ENCODE peak calls at places on chromosomes 12 and 14, in seven cellular contexts. C is HFF-Myc; I is PC-3; R is CD8-positive, alpha-beta T cell; U is mucosa of descending colon; K is esophagus muscularis mucosa; O is ovary. T is an unnamed sample.

GRCh38 chr12:24491968-24492367 is 456.9 kb downstream of the BCAT1 start:
- DNase-seq in C (no peak), I (no peak), R (no peak), U (no peak), K (no peak), O (no peak), T (no peak)

GRCh38 chr14:91780452-91780851 is 48.6 kb upstream of the CATSPERB start:
- DNase-seq in C (no peak), I (no peak), R (no peak), U (no peak), K (no peak), O (no peak), T (no peak)

GRCh38 chr14:94093418-94093817 is 12.3 kb downstream of the IFI27L1 start:
- DNase-seq in C (no peak), I (no peak), R (no peak), U (no peak), K (peak), O (no peak), T (no peak)

GRCh38 chr12:69150083-69150795 is 89.1 kb upstream of the CPSF6 start:
- DNase-seq in C (no peak), I (no peak), R (no peak), U (no peak), K (peak), O (no peak), T (no peak)

GRCh38 chr14:99072956-99073355 is 199.0 kb downstream of the BCL11B start:
- DNase-seq in C (no peak), I (no peak), R (no peak), U (no peak), K (peak), O (no peak), T (no peak)

GRCh38 chr12:122028601-122029560 is 7.2 kb downstream of the BCL7A start:
- DNase-seq in C (no peak), I (no peak), R (no peak), U (no peak), K (no peak), O (no peak), T (no peak)

GRCh38 chr12:14913381-14913781 is 25.0 kb downstream of the ERP27 start:
- DNase-seq in C (no peak), I (peak), R (no peak), U (peak), K (no peak), O (no peak), T (no peak)

GRCh38 chr12:116919706-116920485 is 9.1 kb downstream of the FBXW8 start:
- DNase-seq in C (no peak), I (peak), R (no peak), U (no peak), K (no peak), O (no peak), T (no peak)

GRCh38 chr12:118136559-118137003 is 657 bp downstream of the PEBP1 start:
- DNase-seq in C (no peak), I (peak), R (peak), U (peak), K (no peak), O (peak), T (no peak)

GRCh38 chr14:36069535-36069900 is 107.0 kb downstream of the PTCSC3 start:
- DNase-seq in C (no peak), I (peak), R (no peak), U (no peak), K (no peak), O (no peak), T (no peak)

GRCh38 chr12:57763881-57764661 is 2.8 kb downstream of the CYP27B1 start:
- DNase-seq in C (no peak), I (no peak), R (no peak), U (no peak), K (no peak), O (no peak), T (no peak)
- TF ChIP-seq CTCF in C (no peak), I (no peak), R (no peak), U (no peak), K (no peak), O (no peak), T (no peak)

DNA sequence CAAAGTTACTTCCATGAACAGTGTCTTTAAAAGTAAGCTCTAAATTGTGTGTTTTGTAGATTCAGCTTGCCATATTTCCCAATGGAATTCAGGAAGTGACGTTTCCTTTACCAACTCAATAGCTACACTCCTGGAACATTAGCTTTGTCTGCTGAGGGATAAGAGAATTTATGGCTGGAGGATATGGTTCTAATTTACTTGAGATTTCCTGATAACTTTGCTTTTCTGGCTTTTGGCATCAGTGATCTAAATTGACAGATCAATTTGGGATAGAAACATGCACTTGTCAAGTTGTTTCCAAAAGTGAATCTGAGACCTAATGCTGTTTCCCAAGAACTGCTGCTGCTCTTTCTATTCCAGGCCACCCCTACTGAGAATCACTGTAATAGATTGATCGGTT is 43.2 kb downstream of the MGAT4C start:
- DNase-seq in C (no peak), I (no peak), R (no peak), U (no peak), K (no peak), O (no peak), T (no peak)
- H3K4me3 ChIP-seq in C (no peak), I (no peak), R (no peak), U (no peak), K (no peak), O (no peak), T (no peak)

DNA sequence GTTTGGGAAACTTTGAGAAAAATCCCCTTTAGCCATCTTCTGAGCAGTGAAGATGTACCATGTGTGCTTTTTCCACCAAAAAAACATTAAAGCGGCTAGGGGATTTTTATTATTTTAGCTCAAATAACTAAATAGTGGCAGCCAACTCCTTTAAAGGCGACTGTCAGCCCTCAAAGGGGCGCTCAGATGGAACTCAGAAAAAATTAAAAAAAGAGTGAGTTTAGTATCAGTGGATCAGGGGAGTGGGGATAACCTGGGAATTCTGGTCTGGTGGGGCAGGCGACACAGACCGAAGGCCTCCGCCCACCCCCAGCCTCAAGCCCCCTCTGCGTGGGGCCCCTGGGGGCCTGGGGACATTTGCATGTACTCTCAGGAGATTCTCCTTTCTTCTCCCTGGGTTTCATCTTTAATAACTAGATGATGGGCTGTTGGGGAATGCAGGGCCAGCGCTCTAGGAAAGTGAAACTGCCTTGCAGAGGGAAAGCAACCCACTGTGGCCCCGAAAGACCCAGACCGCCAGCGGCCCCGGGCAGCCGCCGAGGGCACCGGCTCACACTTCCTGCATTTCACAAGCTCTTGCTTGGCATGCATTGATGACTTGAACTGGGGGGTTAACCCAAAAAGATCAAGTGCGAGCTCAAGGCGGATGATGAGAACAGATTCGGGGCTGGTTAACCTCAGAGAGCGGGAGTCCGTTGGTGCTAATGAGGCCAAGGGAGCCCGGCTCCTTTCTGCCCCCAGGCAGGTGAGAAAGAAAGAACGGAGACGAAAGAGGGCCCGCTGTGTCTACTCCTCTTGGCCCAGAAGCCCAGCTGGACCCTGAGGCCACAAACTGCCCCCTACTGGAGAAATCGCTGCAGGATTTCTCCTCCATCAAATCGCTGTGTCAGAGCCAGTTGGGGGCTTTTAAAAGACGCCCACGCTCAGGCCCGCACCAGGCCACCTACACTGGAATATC is 7.3 kb upstream of the BATF start:
- DNase-seq in C (no peak), I (no peak), R (peak), U (peak), K (peak), O (no peak), T (no peak)
- TF ChIP-seq CTCF in C (peak), I (peak), R (no peak), U (no peak), K (peak), O (no peak), T (no peak)

GRCh38 chr14:65071544-65071943 is 30.8 kb downstream of the MAX start:
- DNase-seq in C (no peak), I (no peak), R (no peak), U (no peak), K (no peak), O (no peak), T (no peak)

GRCh38 chr14:65070710-65071033 is 31.6 kb downstream of the MAX start:
- DNase-seq in C (no peak), I (peak), R (no peak), U (peak), K (no peak), O (no peak), T (no peak)

GRCh38 chr14:65072256-65072655 is 30.1 kb downstream of the MAX start:
- DNase-seq in C (no peak), I (no peak), R (no peak), U (no peak), K (no peak), O (no peak), T (no peak)

GRCh38 chr14:65072937-65073336 is 29.4 kb downstream of the MAX start:
- DNase-seq in C (no peak), I (no peak), R (no peak), U (no peak), K (no peak), O (no peak), T (no peak)

GRCh38 chr14:65069874-65070709 is 32.2 kb downstream of the MAX start:
- DNase-seq in C (no peak), I (peak), R (no peak), U (peak), K (no peak), O (no peak), T (no peak)
- H3K4me3 ChIP-seq in C (no peak), I (peak), R (no peak), U (no peak), K (no peak), O (no peak), T (no peak)

DNA sequence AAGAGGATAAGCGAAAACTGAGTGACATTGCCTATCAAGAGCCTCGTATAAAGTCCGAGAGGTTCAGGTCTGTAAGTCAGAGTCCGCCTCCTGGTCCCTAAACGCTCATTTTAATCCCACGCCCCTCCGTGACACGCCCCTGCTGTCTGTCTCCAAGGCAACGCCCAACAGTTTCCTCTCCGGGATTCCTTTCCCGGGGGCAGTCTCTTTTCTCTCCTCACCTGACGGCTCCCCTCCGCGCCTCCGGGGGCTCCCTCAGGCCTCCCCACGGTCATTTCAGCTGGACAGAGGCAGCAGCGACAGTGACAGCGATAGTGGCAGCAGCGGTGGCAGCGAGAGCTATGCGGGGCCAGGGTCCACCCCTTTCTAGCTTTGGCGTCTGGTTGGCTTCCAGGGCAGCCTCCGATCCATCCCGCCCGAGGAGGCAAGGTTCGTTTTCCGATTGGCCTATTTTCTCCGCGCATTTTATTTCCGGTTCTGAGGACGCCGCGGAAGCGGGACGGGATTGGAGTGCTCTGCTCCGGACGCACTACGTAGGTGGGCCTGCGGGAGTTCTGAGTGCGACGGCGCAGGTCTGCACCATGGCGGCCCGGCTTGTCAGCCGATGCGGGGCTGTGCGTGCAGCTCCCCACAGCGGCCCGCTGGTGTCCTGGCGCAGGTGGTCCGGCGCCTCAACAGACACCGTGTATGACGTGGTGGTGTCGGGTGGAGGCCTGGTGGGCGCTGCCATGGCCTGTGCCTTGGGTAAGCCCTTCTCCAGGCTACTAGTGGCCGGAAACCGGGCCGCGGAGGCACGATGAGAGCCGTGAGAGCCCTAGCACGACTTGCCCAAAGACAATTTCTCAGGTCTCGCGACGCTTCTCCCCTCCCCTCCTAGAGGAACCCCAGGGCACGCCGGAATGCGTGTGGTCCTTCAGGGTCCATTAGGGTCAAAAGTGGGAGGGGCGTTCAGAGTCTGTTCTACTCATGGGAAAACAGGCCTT is at the start of the genes COQ6 and FAM161B:
- DNase-seq in C (peak), I (peak), R (peak), U (peak), K (peak), O (peak), T (peak)
- TF ChIP-seq CTCF in C (no peak), I (no peak), R (no peak), U (no peak), K (no peak), O (peak), T (peak)

GRCh38 chr12:56154246-56154771 is 1.9 kb downstream of the MYL6B start:
- DNase-seq in C (no peak), I (no peak), R (no peak), U (no peak), K (no peak), O (no peak), T (no peak)
- H3K4me3 ChIP-seq in C (no peak), I (no peak), R (no peak), U (no peak), K (no peak), O (no peak), T (no peak)

DNA sequence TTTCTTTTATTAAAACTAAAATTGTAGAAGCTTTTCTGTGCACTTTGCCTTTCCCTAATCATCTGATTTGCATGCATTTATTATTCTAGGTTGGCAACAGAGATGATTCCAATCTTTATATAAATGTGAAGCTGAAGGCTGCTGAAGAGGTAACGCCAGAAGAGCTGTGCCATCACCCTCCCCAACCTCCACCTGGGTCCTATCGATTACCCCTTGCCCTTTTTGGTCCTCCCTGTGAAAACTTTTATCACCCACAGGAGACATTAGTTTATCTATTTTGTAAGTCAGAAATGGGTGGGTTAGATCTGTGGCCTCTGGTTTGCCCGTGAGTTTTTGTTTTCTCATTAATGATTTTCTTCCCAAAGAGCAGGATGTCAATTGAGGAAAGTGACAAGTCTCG is 22.8 kb downstream of the MTHFD1 start:
- DNase-seq in C (no peak), I (no peak), R (no peak), U (no peak), K (no peak), O (no peak), T (no peak)
- TF ChIP-seq CTCF in C (no peak), I (no peak), R (no peak), U (no peak), K (no peak), O (no peak), T (no peak)

GRCh38 chr14:82837611-82838140 is 1304.0 kb upstream of the SEL1L start:
- DNase-seq in C (no peak), I (no peak), R (no peak), U (no peak), K (no peak), O (no peak), T (no peak)
- H3K4me3 ChIP-seq in C (no peak), I (no peak), R (no peak), U (no peak), K (no peak), O (no peak), T (no peak)

GRCh38 chr12:76346798-76347420 is 1.3 kb downstream of the BBS10 start:
- DNase-seq in C (peak), I (peak), R (no peak), U (no peak), K (no peak), O (no peak), T (no peak)
- TF ChIP-seq CTCF in C (peak), I (peak), R (no peak), U (no peak), K (peak), O (no peak), T (peak)

T was measured in AG04449.